ENCODE peak calls at places on chromosomes 7 and 10, in nine cellular contexts. One of them, this sample, is unnamed.
A peak's percentile ranks its signal among the peaks of the same experiment; 100 is the strongest.

GRCh38 chr10:58385784-58386112 is 538 bp downstream of the TFAM start:
- DNase-seq in GM12891: no peak
- DNase-seq in naive thymus-derived CD4-positive, alpha-beta T cell: no peak
- DNase-seq in AG10803: peak; percentile 8
- DNase-seq in central memory CD4-positive, alpha-beta T cell: no peak
- DNase-seq in T-helper 2 cell: no peak
- DNase-seq in Kasumi-1: peak; percentile 49
- DNase-seq in M059J: peak; percentile 60
- DNase-seq in stimulated activated naive CD4-positive, alpha-beta T cell: no peak
- DNase-seq in this sample: peak; percentile 8

GRCh38 chr10:48943096-48943495 is 3.5 kb upstream of the LRRC18 start:
- DNase-seq in stimulated activated naive CD4-positive, alpha-beta T cell: no peak
- DNase-seq in naive thymus-derived CD4-positive, alpha-beta T cell: no peak
- DNase-seq in Kasumi-1: no peak
- DNase-seq in T-helper 2 cell: no peak
- DNase-seq in AG10803: no peak
- DNase-seq in M059J: no peak
- DNase-seq in central memory CD4-positive, alpha-beta T cell: no peak
- DNase-seq in GM12891: no peak
- DNase-seq in this sample: no peak

GRCh38 chr7:110418651-110419270 is 672.2 kb upstream of the LRRN3 start:
- DNase-seq in GM12891: no peak
- DNase-seq in central memory CD4-positive, alpha-beta T cell: no peak
- DNase-seq in T-helper 2 cell: no peak
- DNase-seq in stimulated activated naive CD4-positive, alpha-beta T cell: no peak
- DNase-seq in AG10803: no peak
- DNase-seq in M059J: no peak
- DNase-seq in naive thymus-derived CD4-positive, alpha-beta T cell: no peak
- DNase-seq in Kasumi-1: no peak
- DNase-seq in this sample: no peak

GRCh38 chr10:28202941-28203352 is 99.9 kb downstream of the MPP7 start:
- DNase-seq in Kasumi-1: no peak
- DNase-seq in M059J: peak; percentile 42
- DNase-seq in T-helper 2 cell: no peak
- DNase-seq in naive thymus-derived CD4-positive, alpha-beta T cell: no peak
- DNase-seq in central memory CD4-positive, alpha-beta T cell: no peak
- DNase-seq in stimulated activated naive CD4-positive, alpha-beta T cell: no peak
- DNase-seq in GM12891: no peak
- DNase-seq in AG10803: peak; percentile 40
- DNase-seq in this sample: no peak

GRCh38 chr7:151178236-151178635 is 8.8 kb downstream of the ASB10 start:
- DNase-seq in stimulated activated naive CD4-positive, alpha-beta T cell: no peak
- DNase-seq in naive thymus-derived CD4-positive, alpha-beta T cell: no peak
- DNase-seq in M059J: no peak
- DNase-seq in Kasumi-1: no peak
- DNase-seq in AG10803: no peak
- DNase-seq in GM12891: no peak
- DNase-seq in central memory CD4-positive, alpha-beta T cell: no peak
- DNase-seq in T-helper 2 cell: no peak
- DNase-seq in this sample: no peak

GRCh38 chr10:103333934-103334520 is 16.9 kb downstream of the PCGF6 start:
- DNase-seq in Kasumi-1: peak; percentile 56
- DNase-seq in T-helper 2 cell: no peak
- DNase-seq in AG10803: peak; percentile 28
- DNase-seq in stimulated activated naive CD4-positive, alpha-beta T cell: peak; percentile 21
- DNase-seq in GM12891: no peak
- DNase-seq in naive thymus-derived CD4-positive, alpha-beta T cell: peak; percentile 4
- DNase-seq in M059J: peak; percentile 31
- DNase-seq in central memory CD4-positive, alpha-beta T cell: peak; percentile 14
- DNase-seq in this sample: no peak

GRCh38 chr7:75985518-75986146 is 8.8 kb downstream of the TMEM120A start:
- DNase-seq in naive thymus-derived CD4-positive, alpha-beta T cell: no peak
- DNase-seq in T-helper 2 cell: no peak
- DNase-seq in stimulated activated naive CD4-positive, alpha-beta T cell: no peak
- DNase-seq in M059J: no peak
- DNase-seq in central memory CD4-positive, alpha-beta T cell: no peak
- DNase-seq in Kasumi-1: no peak
- DNase-seq in GM12891: no peak
- DNase-seq in AG10803: no peak
- DNase-seq in this sample: no peak

GRCh38 chr10:125153693-125154490 is 6.5 kb downstream of the CTBP2 start:
- DNase-seq in naive thymus-derived CD4-positive, alpha-beta T cell: no peak
- DNase-seq in GM12891: no peak
- DNase-seq in Kasumi-1: no peak
- DNase-seq in central memory CD4-positive, alpha-beta T cell: no peak
- DNase-seq in T-helper 2 cell: no peak
- DNase-seq in M059J: peak; percentile 43
- DNase-seq in stimulated activated naive CD4-positive, alpha-beta T cell: no peak
- DNase-seq in AG10803: peak; percentile 45
- DNase-seq in this sample: no peak

GRCh38 chr7:45943986-45944385 is 22.9 kb upstream of the IGFBP3 start:
- DNase-seq in AG10803: no peak
- DNase-seq in stimulated activated naive CD4-positive, alpha-beta T cell: no peak
- DNase-seq in M059J: peak; percentile 49
- DNase-seq in central memory CD4-positive, alpha-beta T cell: no peak
- DNase-seq in Kasumi-1: no peak
- DNase-seq in naive thymus-derived CD4-positive, alpha-beta T cell: no peak
- DNase-seq in GM12891: no peak
- DNase-seq in T-helper 2 cell: no peak
- DNase-seq in this sample: no peak

GRCh38 chr10:124650820-124651401 is 93.3 kb downstream of the FAM53B start:
- DNase-seq in M059J: no peak
- DNase-seq in T-helper 2 cell: no peak
- DNase-seq in stimulated activated naive CD4-positive, alpha-beta T cell: peak; percentile 28
- DNase-seq in Kasumi-1: no peak
- DNase-seq in AG10803: no peak
- DNase-seq in GM12891: peak; percentile 61
- DNase-seq in central memory CD4-positive, alpha-beta T cell: peak; percentile 65
- DNase-seq in naive thymus-derived CD4-positive, alpha-beta T cell: no peak
- DNase-seq in this sample: no peak

GRCh38 chr10:53434413-53434812 is 661.8 kb upstream of the MBL2 start:
- DNase-seq in central memory CD4-positive, alpha-beta T cell: no peak
- DNase-seq in naive thymus-derived CD4-positive, alpha-beta T cell: no peak
- DNase-seq in M059J: no peak
- DNase-seq in T-helper 2 cell: no peak
- DNase-seq in Kasumi-1: no peak
- DNase-seq in GM12891: no peak
- DNase-seq in AG10803: no peak
- DNase-seq in stimulated activated naive CD4-positive, alpha-beta T cell: no peak
- DNase-seq in this sample: no peak

GRCh38 chr7:8742837-8743236 is 309.4 kb downstream of the NXPH1 start:
- DNase-seq in Kasumi-1: no peak
- DNase-seq in naive thymus-derived CD4-positive, alpha-beta T cell: no peak
- DNase-seq in AG10803: no peak
- DNase-seq in T-helper 2 cell: no peak
- DNase-seq in M059J: no peak
- DNase-seq in stimulated activated naive CD4-positive, alpha-beta T cell: no peak
- DNase-seq in GM12891: no peak
- DNase-seq in central memory CD4-positive, alpha-beta T cell: no peak
- DNase-seq in this sample: no peak

GRCh38 chr10:60977161-60978128 is 33.5 kb upstream of the RHOBTB1 start:
- DNase-seq in T-helper 2 cell: no peak
- DNase-seq in naive thymus-derived CD4-positive, alpha-beta T cell: no peak
- DNase-seq in central memory CD4-positive, alpha-beta T cell: no peak
- DNase-seq in Kasumi-1: no peak
- DNase-seq in M059J: no peak
- DNase-seq in stimulated activated naive CD4-positive, alpha-beta T cell: no peak
- DNase-seq in GM12891: no peak
- DNase-seq in AG10803: no peak
- DNase-seq in this sample: no peak

GRCh38 chr7:37346761-37347160 is 101.9 kb downstream of the ELMO1 start:
- DNase-seq in stimulated activated naive CD4-positive, alpha-beta T cell: no peak
- DNase-seq in GM12891: no peak
- DNase-seq in naive thymus-derived CD4-positive, alpha-beta T cell: no peak
- DNase-seq in T-helper 2 cell: no peak
- DNase-seq in Kasumi-1: no peak
- DNase-seq in AG10803: no peak
- DNase-seq in central memory CD4-positive, alpha-beta T cell: no peak
- DNase-seq in M059J: no peak
- DNase-seq in this sample: no peak

GRCh38 chr10:1632141-1632540 is 105.2 kb downstream of the ADARB2 start:
- DNase-seq in naive thymus-derived CD4-positive, alpha-beta T cell: no peak
- DNase-seq in T-helper 2 cell: no peak
- DNase-seq in M059J: no peak
- DNase-seq in GM12891: no peak
- DNase-seq in stimulated activated naive CD4-positive, alpha-beta T cell: no peak
- DNase-seq in central memory CD4-positive, alpha-beta T cell: no peak
- DNase-seq in Kasumi-1: no peak
- DNase-seq in AG10803: no peak
- DNase-seq in this sample: no peak

GRCh38 chr10:14240253-14241189 is 90.2 kb downstream of the FRMD4A start:
- DNase-seq in GM12891: no peak
- DNase-seq in M059J: no peak
- DNase-seq in Kasumi-1: no peak
- DNase-seq in stimulated activated naive CD4-positive, alpha-beta T cell: peak; percentile 3
- DNase-seq in T-helper 2 cell: no peak
- DNase-seq in central memory CD4-positive, alpha-beta T cell: no peak
- DNase-seq in naive thymus-derived CD4-positive, alpha-beta T cell: peak; percentile 13
- DNase-seq in AG10803: peak; percentile 8
- DNase-seq in this sample: no peak

GRCh38 chr7:133491846-133492652 is 239.2 kb downstream of the EXOC4 start:
- DNase-seq in naive thymus-derived CD4-positive, alpha-beta T cell: no peak
- DNase-seq in AG10803: no peak
- DNase-seq in GM12891: no peak
- DNase-seq in T-helper 2 cell: no peak
- DNase-seq in stimulated activated naive CD4-positive, alpha-beta T cell: no peak
- DNase-seq in central memory CD4-positive, alpha-beta T cell: no peak
- DNase-seq in Kasumi-1: no peak
- DNase-seq in M059J: peak; percentile 85
- DNase-seq in this sample: no peak

GRCh38 chr10:99930731-99931550 is 78.8 kb downstream of the DNMBP start:
- DNase-seq in stimulated activated naive CD4-positive, alpha-beta T cell: no peak
- DNase-seq in M059J: peak; percentile 84
- DNase-seq in Kasumi-1: no peak
- DNase-seq in GM12891: no peak
- DNase-seq in T-helper 2 cell: no peak
- DNase-seq in naive thymus-derived CD4-positive, alpha-beta T cell: no peak
- DNase-seq in central memory CD4-positive, alpha-beta T cell: no peak
- DNase-seq in AG10803: no peak
- DNase-seq in this sample: no peak

GRCh38 chr10:122282253-122282671 is 11.2 kb downstream of the BTBD16 start:
- DNase-seq in GM12891: no peak
- DNase-seq in central memory CD4-positive, alpha-beta T cell: no peak
- DNase-seq in Kasumi-1: no peak
- DNase-seq in M059J: peak; percentile 74
- DNase-seq in AG10803: peak; percentile 26
- DNase-seq in stimulated activated naive CD4-positive, alpha-beta T cell: no peak
- DNase-seq in naive thymus-derived CD4-positive, alpha-beta T cell: no peak
- DNase-seq in T-helper 2 cell: no peak
- DNase-seq in this sample: no peak

GRCh38 chr7:5693529-5693928 is 87.9 kb downstream of the RNF216 start:
- DNase-seq in central memory CD4-positive, alpha-beta T cell: no peak
- DNase-seq in Kasumi-1: peak; percentile 91
- DNase-seq in naive thymus-derived CD4-positive, alpha-beta T cell: no peak
- DNase-seq in AG10803: peak; percentile 78
- DNase-seq in M059J: peak; percentile 81
- DNase-seq in stimulated activated naive CD4-positive, alpha-beta T cell: no peak
- DNase-seq in T-helper 2 cell: no peak
- DNase-seq in GM12891: no peak
- DNase-seq in this sample: no peak